ENCODE peak calls at places on chromosome 4, in five cellular contexts. T is transverse colon, J is OCI-LY7, H is uterus, C is NT2/D1. A is an unnamed sample.

GRCh38 chr4:19983072-19983471 is 268.6 kb upstream of the SLIT2 start:
- DNase-seq in T (no peak), H (no peak), C (no peak), J (no peak), A (no peak)

GRCh38 chr4:38837849-38838248 is 18.8 kb downstream of the TLR6 start:
- DNase-seq in H (no peak), T (no peak), J (no peak), C (no peak), A (no peak)

GRCh38 chr4:55397024-55397520 is 1.3 kb downstream of the TMEM165 start:
- DNase-seq in T (no peak), C (no peak), H (peak; percentile 25), J (peak; percentile 31), A (no peak)

GRCh38 chr4:180768610-180769009 is 1474.6 kb upstream of the TENM3 start:
- DNase-seq in T (no peak), H (no peak), J (no peak), C (no peak), A (no peak)

GRCh38 chr4:8305851-8306361 is 36.4 kb downstream of the HTRA3 start:
- DNase-seq in C (no peak), J (no peak), H (peak; percentile 68), T (peak; percentile 8), A (peak; percentile 2)

GRCh38 chr4:155629183-155629825 is 37.3 kb upstream of the GUCY1A1 start:
- DNase-seq in C (no peak), T (no peak), H (no peak), J (no peak), A (no peak)

GRCh38 chr4:77358315-77358928 is 201.4 kb downstream of the CCNG2 start:
- DNase-seq in J (peak; percentile 42), H (no peak), C (no peak), T (no peak), A (peak; percentile 11)

GRCh38 chr4:147163311-147163710 is 217.6 kb upstream of the TTC29 start:
- DNase-seq in J (no peak), H (no peak), C (no peak), T (no peak), A (no peak)

GRCh38 chr4:124640037-124640730 is 72.3 kb downstream of the ANKRD50 start:
- DNase-seq in H (no peak), C (no peak), J (no peak), T (no peak), A (peak; percentile 20)

GRCh38 chr4:95118507-95118906 is 360.8 kb downstream of the BMPR1B start:
- DNase-seq in J (no peak), T (no peak), H (no peak), C (no peak), A (no peak)

GRCh38 chr4:21410372-21410771 is 538.2 kb downstream of the KCNIP4 start:
- DNase-seq in C (no peak), J (no peak), H (no peak), T (no peak), A (no peak)

GRCh38 chr4:98092833-98093439 is 50.3 kb downstream of the STPG2 start:
- DNase-seq in T (no peak), J (peak; percentile 24), C (no peak), H (no peak), A (no peak)

GRCh38 chr4:95215991-95216605 is 332.7 kb downstream of the UNC5C start:
- DNase-seq in C (no peak), J (no peak), H (no peak), T (no peak), A (no peak)

GRCh38 chr4:106266201-106266600 is 49.8 kb downstream of the TBCK start:
- DNase-seq in H (no peak), C (no peak), J (peak; percentile 46), T (no peak), A (no peak)

GRCh38 chr4:105126311-105127153 is 20.1 kb upstream of the TET2 start:
- DNase-seq in T (no peak), H (no peak), J (no peak), C (no peak), A (no peak)

GRCh38 chr4:148442830-148443549 is 776 bp upstream of the NR3C2 start:
- DNase-seq in J (peak; percentile 7), C (no peak), H (no peak), T (peak; percentile 42), A (peak; percentile 12)

GRCh38 chr4:22190855-22191254 is 242.3 kb upstream of the KCNIP4 start:
- DNase-seq in J (no peak), C (no peak), H (no peak), T (no peak), A (no peak)

GRCh38 chr4:139521764-139522373 is 34.1 kb downstream of the SETD7 start:
- DNase-seq in C (no peak), T (no peak), J (no peak), H (no peak), A (no peak)

GRCh38 chr4:128517739-128518510 is 230.3 kb upstream of the PGRMC2 start:
- DNase-seq in T (peak; percentile 14), C (peak; percentile 59), H (peak; percentile 64), J (no peak), A (peak; percentile 44)

GRCh38 chr4:28973591-28974350 is 1746.4 kb upstream of the PCDH7 start:
- DNase-seq in J (no peak), H (no peak), T (no peak), C (no peak), A (no peak)

GRCh38 chr4:114040319-114041116 is 61.1 kb upstream of the ARSJ start:
- DNase-seq in H (no peak), C (no peak), T (no peak), J (no peak), A (no peak)

GRCh38 chr4:80233390-80233789 is 33.1 kb upstream of the FGF5 start:
- DNase-seq in H (no peak), C (no peak), T (no peak), J (no peak), A (no peak)

GRCh38 chr4:149553959-149554520 is 261.6 kb downstream of the IQCM start:
- DNase-seq in C (no peak), H (no peak), J (no peak), T (no peak), A (peak; percentile 1)

GRCh38 chr4:107453231-107453630 is 266.8 kb downstream of the PAPSS1 start:
- DNase-seq in J (no peak), C (no peak), T (no peak), H (no peak), A (no peak)

GRCh38 chr4:154626793-154627484 is 14.5 kb upstream of the FGG start:
- DNase-seq in T (peak; percentile 38), H (peak; percentile 54), J (peak; percentile 24), C (peak; percentile 39), A (peak; percentile 81)

GRCh38 chr4:39346856-39347519 is 19.2 kb downstream of the RFC1 start:
- DNase-seq in C (no peak), H (no peak), T (no peak), J (no peak), A (no peak)

DNA sequence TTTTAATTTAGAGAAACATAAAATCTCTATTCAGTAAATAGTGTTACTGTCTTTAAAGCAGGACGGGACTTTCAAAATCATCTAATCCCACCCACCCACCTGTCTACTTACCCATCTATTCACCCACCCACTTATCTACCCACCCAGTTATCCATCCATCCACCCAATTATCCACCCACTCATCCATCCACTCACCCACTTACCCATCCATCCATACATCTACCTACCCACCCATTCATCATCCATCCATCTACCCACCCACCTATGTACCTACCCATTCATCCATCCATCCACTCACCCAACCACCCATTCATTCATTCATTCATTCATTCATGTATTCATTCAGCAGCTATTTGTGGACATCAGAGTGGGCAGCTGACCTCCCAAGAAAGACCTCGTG is 30.6 kb downstream of the MAN2B2 start:
- DNase-seq in C (no peak), J (no peak), H (no peak), T (no peak), A (no peak)
- H3K36me3 ChIP-seq in C (peaks cover 17% of the 10 kb centered on the region), J (peaks cover 17% of the 10 kb centered on the region), H (no peaks in the 10 kb centered on the region), T (peaks cover 28% of the 10 kb centered on the region), A (peaks cover 35% of the 10 kb centered on the region)

DNA sequence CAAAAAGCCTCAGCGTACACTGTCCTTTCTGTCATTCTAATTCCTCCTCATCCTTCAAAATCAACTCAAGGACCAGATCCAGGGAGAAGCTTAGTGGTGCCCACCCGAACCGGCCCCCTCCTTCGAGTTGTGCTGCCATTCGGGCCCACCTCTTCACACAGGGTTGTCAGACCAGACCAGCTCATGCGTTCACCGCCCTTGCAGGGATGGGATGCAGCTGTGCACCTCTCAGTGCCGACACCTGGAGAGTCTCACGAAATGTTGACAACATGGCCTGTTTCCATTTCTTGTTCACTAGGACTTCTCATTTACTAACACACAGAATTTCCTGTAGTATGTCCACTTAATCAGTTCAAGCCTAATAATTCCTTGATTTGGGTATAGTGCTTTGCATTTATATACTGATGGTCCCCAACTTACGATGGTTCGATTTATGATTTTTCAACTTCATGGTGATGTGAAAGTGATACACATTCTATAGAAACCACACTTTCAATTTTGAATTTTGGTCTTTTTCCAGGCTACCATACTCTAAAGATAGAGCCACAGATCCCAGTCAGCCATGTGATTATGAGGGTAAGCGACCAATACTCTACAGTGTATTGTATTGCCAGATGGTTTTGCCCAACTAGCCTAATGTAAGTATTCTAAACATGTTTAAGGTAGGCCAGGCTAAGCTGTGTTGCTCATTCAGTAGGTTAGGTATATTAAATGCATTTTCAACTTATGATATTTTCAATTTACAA is 23.3 kb downstream of the PKD2 start:
- DNase-seq in J (no peak), C (no peak), T (no peak), H (no peak), A (no peak)
- H3K36me3 ChIP-seq in J (no peaks in the 10 kb centered on the region), C (peaks cover 41% of the 10 kb centered on the region), T (peaks cover 2% of the 10 kb centered on the region), H (no peaks in the 10 kb centered on the region), A (no peaks in the 10 kb centered on the region)

DNA sequence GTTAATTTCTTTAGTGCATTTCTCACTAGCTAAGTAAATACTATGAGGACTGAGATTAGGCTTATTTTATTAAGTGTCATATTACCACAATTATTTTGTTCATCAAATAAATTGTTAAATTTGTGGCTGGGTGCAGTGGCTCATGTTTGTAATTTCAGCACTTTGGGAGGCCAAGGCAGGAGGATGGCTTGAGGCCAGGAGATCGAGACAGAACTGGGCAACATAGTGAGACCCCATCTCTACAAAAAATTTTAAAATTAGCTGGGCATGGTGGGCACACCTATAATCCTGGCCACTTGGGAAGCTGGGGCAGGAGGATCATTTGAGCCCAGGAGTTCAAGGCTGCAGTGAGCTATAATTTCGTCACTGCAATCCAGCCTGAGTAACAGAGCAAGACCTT is 6.8 kb downstream of the SEC24D start:
- DNase-seq in T (no peak), J (no peak), H (no peak), C (no peak), A (no peak)
- H3K36me3 ChIP-seq in T (peaks cover 2% of the 10 kb centered on the region), J (peaks cover 48% of the 10 kb centered on the region), H (no peaks in the 10 kb centered on the region), C (peaks cover 60% of the 10 kb centered on the region), A (peaks cover 30% of the 10 kb centered on the region)

GRCh38 chr4:87171944-87172343 is 48.5 kb downstream of the KLHL8 start:
- DNase-seq in C (no peak), H (no peak), T (no peak), J (no peak), A (no peak)
- H3K36me3 ChIP-seq in C (peaks cover 11% of the 10 kb centered on the region), H (no peaks in the 10 kb centered on the region), T (no peaks in the 10 kb centered on the region), J (peaks cover 32% of the 10 kb centered on the region), A (no peaks in the 10 kb centered on the region)

A was measured in thyroid gland.